ENCODE peak calls at places on chromosomes 12 and 14, in ten cellular contexts. One of them, this sample, is unnamed.
A peak's percentile ranks its signal among the peaks of the same experiment; 100 is the strongest.

GRCh38 chr14:23605931-23606585 is 27.5 kb upstream of the JPH4 start:
- DNase-seq in activated B cell treated with CpG ODN at 0.5 μM for 24 hours: no peak
- DNase-seq in A673: no peak
- DNase-seq in cardiac fibroblast: peak; percentile 8
- DNase-seq in uterus: no peak
- DNase-seq in bronchial epithelial cell: peak; percentile 5
- DNase-seq in cardiac muscle cell: no peak
- DNase-seq in transverse colon: no peak
- DNase-seq in GM23338: no peak
- DNase-seq in RWPE1: no peak
- DNase-seq in this sample: no peak

GRCh38 chr14:67166450-67166853 is 22.8 kb upstream of the GARIN2 start:
- DNase-seq in RWPE1: peak; percentile 32
- DNase-seq in uterus: no peak
- DNase-seq in activated B cell treated with CpG ODN at 0.5 μM for 24 hours: no peak
- DNase-seq in cardiac muscle cell: peak; percentile 66
- DNase-seq in cardiac fibroblast: peak; percentile 74
- DNase-seq in GM23338: peak; percentile 78
- DNase-seq in A673: peak; percentile 68
- DNase-seq in bronchial epithelial cell: peak; percentile 40
- DNase-seq in transverse colon: peak; percentile 32
- DNase-seq in this sample: no peak

GRCh38 chr12:49750027-49750977 is 8.9 kb downstream of the TMBIM6 start:
- DNase-seq in activated B cell treated with CpG ODN at 0.5 μM for 24 hours: no peak
- DNase-seq in transverse colon: no peak
- DNase-seq in bronchial epithelial cell: peak; percentile 94
- DNase-seq in GM23338: peak; percentile 49
- DNase-seq in A673: no peak
- DNase-seq in RWPE1: peak; percentile 44
- DNase-seq in cardiac muscle cell: peak; percentile 76
- DNase-seq in cardiac fibroblast: peak; percentile 89
- DNase-seq in uterus: no peak
- DNase-seq in this sample: no peak

GRCh38 chr12:52050771-52051541 is at the start of gene NR4A1:
- DNase-seq in transverse colon: peak; percentile 99
- DNase-seq in cardiac fibroblast: peak; percentile 95
- DNase-seq in GM23338: peak; percentile 93
- DNase-seq in bronchial epithelial cell: peak; percentile 65
- DNase-seq in cardiac muscle cell: peak; percentile 98
- DNase-seq in uterus: peak; percentile 99
- DNase-seq in RWPE1: peak; percentile 98
- DNase-seq in activated B cell treated with CpG ODN at 0.5 μM for 24 hours: peak; percentile 100
- DNase-seq in A673: peak; percentile 95
- DNase-seq in this sample: peak; percentile 95

GRCh38 chr12:13101854-13102375 is 1.6 kb downstream of the GSG1 start:
- DNase-seq in cardiac muscle cell: peak; percentile 32
- DNase-seq in transverse colon: peak; percentile 39
- DNase-seq in uterus: no peak
- DNase-seq in activated B cell treated with CpG ODN at 0.5 μM for 24 hours: no peak
- DNase-seq in cardiac fibroblast: peak; percentile 66
- DNase-seq in bronchial epithelial cell: peak; percentile 69
- DNase-seq in RWPE1: no peak
- DNase-seq in A673: peak; percentile 32
- DNase-seq in GM23338: no peak
- DNase-seq in this sample: no peak

GRCh38 chr14:77307099-77307496 is 13.6 kb downstream of the POMT2 start:
- DNase-seq in cardiac fibroblast: no peak
- DNase-seq in activated B cell treated with CpG ODN at 0.5 μM for 24 hours: no peak
- DNase-seq in RWPE1: no peak
- DNase-seq in GM23338: no peak
- DNase-seq in cardiac muscle cell: no peak
- DNase-seq in transverse colon: no peak
- DNase-seq in bronchial epithelial cell: no peak
- DNase-seq in A673: no peak
- DNase-seq in uterus: no peak
- DNase-seq in this sample: no peak

GRCh38 chr14:68307769-68308168 is 485.1 kb downstream of the ZFP36L1 start:
- DNase-seq in uterus: no peak
- DNase-seq in bronchial epithelial cell: no peak
- DNase-seq in cardiac muscle cell: peak; percentile 29
- DNase-seq in transverse colon: no peak
- DNase-seq in activated B cell treated with CpG ODN at 0.5 μM for 24 hours: no peak
- DNase-seq in A673: no peak
- DNase-seq in GM23338: no peak
- DNase-seq in RWPE1: no peak
- DNase-seq in cardiac fibroblast: peak; percentile 17
- DNase-seq in this sample: no peak

GRCh38 chr14:96920023-96920422 is 122.8 kb downstream of the VRK1 start:
- DNase-seq in uterus: no peak
- DNase-seq in A673: peak; percentile 61
- DNase-seq in cardiac fibroblast: no peak
- DNase-seq in RWPE1: no peak
- DNase-seq in activated B cell treated with CpG ODN at 0.5 μM for 24 hours: no peak
- DNase-seq in cardiac muscle cell: no peak
- DNase-seq in transverse colon: no peak
- DNase-seq in GM23338: no peak
- DNase-seq in bronchial epithelial cell: no peak
- DNase-seq in this sample: no peak

GRCh38 chr12:42130670-42131402 is 13.8 kb downstream of the GXYLT1 start:
- DNase-seq in RWPE1: no peak
- DNase-seq in uterus: peak; percentile 36
- DNase-seq in activated B cell treated with CpG ODN at 0.5 μM for 24 hours: no peak
- DNase-seq in cardiac fibroblast: peak; percentile 82
- DNase-seq in cardiac muscle cell: peak; percentile 70
- DNase-seq in bronchial epithelial cell: peak; percentile 74
- DNase-seq in A673: no peak
- DNase-seq in GM23338: no peak
- DNase-seq in transverse colon: no peak
- DNase-seq in this sample: no peak

GRCh38 chr12:10829994-10830393 is 3.8 kb upstream of the TAS2R10 start:
- DNase-seq in A673: peak; percentile 9
- DNase-seq in cardiac fibroblast: peak; percentile 18
- DNase-seq in bronchial epithelial cell: no peak
- DNase-seq in uterus: no peak
- DNase-seq in RWPE1: no peak
- DNase-seq in GM23338: no peak
- DNase-seq in cardiac muscle cell: peak; percentile 6
- DNase-seq in transverse colon: no peak
- DNase-seq in activated B cell treated with CpG ODN at 0.5 μM for 24 hours: no peak
- DNase-seq in this sample: no peak

GRCh38 chr12:49637401-49637800 is 14.0 kb downstream of the PRPF40B start:
- DNase-seq in A673: no peak
- DNase-seq in cardiac muscle cell: no peak
- DNase-seq in uterus: no peak
- DNase-seq in RWPE1: no peak
- DNase-seq in activated B cell treated with CpG ODN at 0.5 μM for 24 hours: no peak
- DNase-seq in cardiac fibroblast: no peak
- DNase-seq in GM23338: peak; percentile 56
- DNase-seq in bronchial epithelial cell: no peak
- DNase-seq in transverse colon: no peak
- DNase-seq in this sample: no peak

GRCh38 chr12:12560587-12561304 is 1.9 kb downstream of the DUSP16 start:
- DNase-seq in uterus: peak; percentile 36
- DNase-seq in cardiac muscle cell: peak; percentile 76
- DNase-seq in activated B cell treated with CpG ODN at 0.5 μM for 24 hours: no peak
- DNase-seq in transverse colon: peak; percentile 68
- DNase-seq in RWPE1: peak; percentile 53
- DNase-seq in cardiac fibroblast: peak; percentile 81
- DNase-seq in bronchial epithelial cell: peak; percentile 93
- DNase-seq in GM23338: peak; percentile 30
- DNase-seq in A673: peak; percentile 54
- DNase-seq in this sample: no peak

GRCh38 chr12:111756196-111756595 is 10.5 kb upstream of the ALDH2 start:
- DNase-seq in cardiac muscle cell: no peak
- DNase-seq in transverse colon: no peak
- DNase-seq in activated B cell treated with CpG ODN at 0.5 μM for 24 hours: no peak
- DNase-seq in A673: no peak
- DNase-seq in GM23338: no peak
- DNase-seq in cardiac fibroblast: no peak
- DNase-seq in uterus: no peak
- DNase-seq in bronchial epithelial cell: no peak
- DNase-seq in RWPE1: no peak
- DNase-seq in this sample: no peak

DNA sequence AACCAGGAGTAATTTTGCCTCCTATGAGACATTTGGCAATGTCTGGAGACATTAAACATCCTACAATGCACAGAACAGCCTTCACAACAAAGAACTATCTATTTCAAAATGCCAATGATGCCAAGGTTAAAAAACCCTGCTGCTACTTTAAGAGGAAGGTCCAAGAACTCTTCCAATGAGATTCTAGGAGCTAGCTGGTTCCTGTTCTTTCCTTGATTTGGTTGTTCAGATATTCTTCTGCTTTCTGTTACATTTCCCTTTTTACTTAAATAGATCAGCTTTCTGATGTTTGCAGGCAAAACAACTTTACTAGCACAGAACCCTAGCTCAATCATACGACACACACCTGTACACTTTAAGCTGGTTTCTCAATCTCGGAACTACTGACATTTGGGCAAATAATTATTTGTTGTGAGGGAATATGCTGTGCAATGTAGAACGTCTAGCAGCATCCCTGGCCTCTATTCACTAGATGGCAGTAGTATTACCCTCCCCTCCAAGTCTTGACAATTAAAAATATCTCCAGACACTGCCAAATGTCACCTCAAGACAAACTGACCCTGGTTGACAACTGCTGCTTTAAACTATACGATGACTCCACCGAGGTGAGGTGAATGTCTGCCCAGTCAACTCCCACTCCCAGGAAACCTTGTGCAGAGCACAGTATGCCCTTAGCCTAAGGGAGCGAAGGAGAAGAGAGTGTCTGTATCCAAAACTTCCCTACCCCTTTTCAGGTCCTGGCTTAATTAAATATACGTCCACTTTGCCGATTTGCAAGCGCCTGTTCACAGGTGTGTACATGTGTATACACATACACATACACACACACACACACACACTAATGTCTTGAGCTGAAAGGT is 4.4 kb downstream of the BLTP3B start:
- DNase-seq in RWPE1: peak; percentile 22
- DNase-seq in cardiac muscle cell: peak; percentile 43
- DNase-seq in GM23338: no peak
- DNase-seq in bronchial epithelial cell: peak; percentile 51
- DNase-seq in transverse colon: no peak
- DNase-seq in uterus: no peak
- DNase-seq in cardiac fibroblast: peak; percentile 42
- DNase-seq in A673: peak; percentile 44
- DNase-seq in activated B cell treated with CpG ODN at 0.5 μM for 24 hours: no peak
- DNase-seq in this sample: no peak
- TF ChIP-seq CTCF in RWPE1: peak; percentile 19
- TF ChIP-seq CTCF in cardiac muscle cell: peak; percentile 44
- TF ChIP-seq CTCF in GM23338: peak; percentile 51
- TF ChIP-seq CTCF in bronchial epithelial cell: peak; percentile 48
- TF ChIP-seq CTCF in transverse colon: no peak
- TF ChIP-seq CTCF in uterus: no peak
- TF ChIP-seq CTCF in cardiac fibroblast: peak; percentile 39
- TF ChIP-seq CTCF in A673: peak; percentile 62
- TF ChIP-seq CTCF in activated B cell treated with CpG ODN at 0.5 μM for 24 hours: no peak
- TF ChIP-seq CTCF in this sample: peak; percentile 18

GRCh38 chr12:91332305-91332704 is 149.7 kb upstream of the DCN start:
- DNase-seq in cardiac muscle cell: peak; percentile 58
- DNase-seq in uterus: no peak
- DNase-seq in activated B cell treated with CpG ODN at 0.5 μM for 24 hours: no peak
- DNase-seq in transverse colon: no peak
- DNase-seq in cardiac fibroblast: peak; percentile 49
- DNase-seq in RWPE1: no peak
- DNase-seq in GM23338: no peak
- DNase-seq in A673: no peak
- DNase-seq in bronchial epithelial cell: no peak
- DNase-seq in this sample: no peak
- TF ChIP-seq CTCF in cardiac muscle cell: no peak
- TF ChIP-seq CTCF in uterus: peak; percentile 37
- TF ChIP-seq CTCF in activated B cell treated with CpG ODN at 0.5 μM for 24 hours: no peak
- TF ChIP-seq CTCF in transverse colon: no peak
- TF ChIP-seq CTCF in cardiac fibroblast: no peak
- TF ChIP-seq CTCF in RWPE1: no peak
- TF ChIP-seq CTCF in GM23338: no peak
- TF ChIP-seq CTCF in A673: no peak
- TF ChIP-seq CTCF in bronchial epithelial cell: no peak
- TF ChIP-seq CTCF in this sample: no peak

GRCh38 chr14:75794615-75795038 is 133.6 kb downstream of the TTLL5 start:
- DNase-seq in activated B cell treated with CpG ODN at 0.5 μM for 24 hours: no peak
- DNase-seq in GM23338: peak; percentile 24
- DNase-seq in uterus: no peak
- DNase-seq in bronchial epithelial cell: peak; percentile 41
- DNase-seq in RWPE1: no peak
- DNase-seq in A673: no peak
- DNase-seq in cardiac muscle cell: peak; percentile 90
- DNase-seq in transverse colon: no peak
- DNase-seq in cardiac fibroblast: peak; percentile 78
- DNase-seq in this sample: no peak
- TF ChIP-seq CTCF in activated B cell treated with CpG ODN at 0.5 μM for 24 hours: no peak
- TF ChIP-seq CTCF in GM23338: peak; percentile 50
- TF ChIP-seq CTCF in uterus: peak; percentile 63
- TF ChIP-seq CTCF in bronchial epithelial cell: peak; percentile 25
- TF ChIP-seq CTCF in RWPE1: no peak
- TF ChIP-seq CTCF in A673: peak; percentile 13
- TF ChIP-seq CTCF in cardiac muscle cell: peak; percentile 68
- TF ChIP-seq CTCF in transverse colon: peak; percentile 14
- TF ChIP-seq CTCF in cardiac fibroblast: peak; percentile 53
- TF ChIP-seq CTCF in this sample: no peak

GRCh38 chr12:26128180-26128579 is 3.3 kb upstream of the BHLHE41 start:
- DNase-seq in A673: no peak
- DNase-seq in uterus: no peak
- DNase-seq in cardiac muscle cell: no peak
- DNase-seq in activated B cell treated with CpG ODN at 0.5 μM for 24 hours: no peak
- DNase-seq in RWPE1: no peak
- DNase-seq in transverse colon: no peak
- DNase-seq in cardiac fibroblast: no peak
- DNase-seq in GM23338: no peak
- DNase-seq in bronchial epithelial cell: no peak
- DNase-seq in this sample: no peak

GRCh38 chr12:26127404-26127803 is 2.6 kb upstream of the BHLHE41 start:
- DNase-seq in bronchial epithelial cell: no peak
- DNase-seq in transverse colon: no peak
- DNase-seq in RWPE1: no peak
- DNase-seq in A673: no peak
- DNase-seq in cardiac fibroblast: no peak
- DNase-seq in GM23338: no peak
- DNase-seq in cardiac muscle cell: no peak
- DNase-seq in uterus: no peak
- DNase-seq in activated B cell treated with CpG ODN at 0.5 μM for 24 hours: no peak
- DNase-seq in this sample: no peak

GRCh38 chr12:26125451-26126339 is 858 bp upstream of the BHLHE41 start:
- DNase-seq in activated B cell treated with CpG ODN at 0.5 μM for 24 hours: peak; percentile 69
- DNase-seq in RWPE1: peak; percentile 84
- DNase-seq in bronchial epithelial cell: peak; percentile 84
- DNase-seq in A673: peak; percentile 73
- DNase-seq in uterus: peak; percentile 80
- DNase-seq in transverse colon: peak; percentile 83
- DNase-seq in cardiac muscle cell: peak; percentile 76
- DNase-seq in cardiac fibroblast: peak; percentile 77
- DNase-seq in GM23338: peak; percentile 82
- DNase-seq in this sample: peak; percentile 68

GRCh38 chr12:26124491-26125450 is at the start of gene BHLHE41:
- DNase-seq in cardiac fibroblast: peak; percentile 49
- DNase-seq in GM23338: peak; percentile 93
- DNase-seq in cardiac muscle cell: peak; percentile 67
- DNase-seq in A673: peak; percentile 39
- DNase-seq in RWPE1: peak; percentile 18
- DNase-seq in uterus: peak; percentile 82
- DNase-seq in transverse colon: peak; percentile 85
- DNase-seq in bronchial epithelial cell: no peak
- DNase-seq in activated B cell treated with CpG ODN at 0.5 μM for 24 hours: peak; percentile 49
- DNase-seq in this sample: peak; percentile 57

GRCh38 chr12:26126340-26127284 is 1.8 kb upstream of the BHLHE41 start:
- DNase-seq in cardiac muscle cell: peak; percentile 90
- DNase-seq in transverse colon: peak; percentile 87
- DNase-seq in cardiac fibroblast: peak; percentile 84
- DNase-seq in activated B cell treated with CpG ODN at 0.5 μM for 24 hours: peak; percentile 71
- DNase-seq in bronchial epithelial cell: peak; percentile 64
- DNase-seq in GM23338: peak; percentile 84
- DNase-seq in RWPE1: peak; percentile 74
- DNase-seq in A673: peak; percentile 83
- DNase-seq in uterus: peak; percentile 87
- DNase-seq in this sample: peak; percentile 82
- TF ChIP-seq CTCF in cardiac muscle cell: peak; percentile 16
- TF ChIP-seq CTCF in transverse colon: peak; percentile 21
- TF ChIP-seq CTCF in cardiac fibroblast: no peak
- TF ChIP-seq CTCF in activated B cell treated with CpG ODN at 0.5 μM for 24 hours: no peak
- TF ChIP-seq CTCF in bronchial epithelial cell: no peak
- TF ChIP-seq CTCF in GM23338: no peak
- TF ChIP-seq CTCF in RWPE1: no peak
- TF ChIP-seq CTCF in A673: no peak
- TF ChIP-seq CTCF in uterus: peak; percentile 22
- TF ChIP-seq CTCF in this sample: no peak

This sample was measured in progenitor cell of endocrine pancreas.